ENCODE peak calls at places on chromosomes 2 and 18, in ten cellular contexts. One of them, this sample, is unnamed.
A peak's percentile ranks its signal among the peaks of the same experiment; 100 is the strongest.

GRCh38 chr2:106956416-106956815 is 70.4 kb upstream of the ST6GAL2 start:
- DNase-seq in tibial artery: no peak
- DNase-seq in HFF-Myc: peak; percentile 29
- DNase-seq in choroid plexus epithelial cell: peak; percentile 63
- DNase-seq in endothelial cell of umbilical vein: no peak
- DNase-seq in ascending aorta: no peak
- DNase-seq in breast epithelium: no peak
- DNase-seq in retinal pigment epithelial cell: no peak
- DNase-seq in right lobe of liver: no peak
- DNase-seq in GM23338: no peak
- DNase-seq in this sample: no peak

GRCh38 chr18:79493211-79493800 is 97.6 kb downstream of the NFATC1 start:
- DNase-seq in tibial artery: peak; percentile 59
- DNase-seq in HFF-Myc: no peak
- DNase-seq in choroid plexus epithelial cell: no peak
- DNase-seq in endothelial cell of umbilical vein: no peak
- DNase-seq in ascending aorta: no peak
- DNase-seq in breast epithelium: no peak
- DNase-seq in retinal pigment epithelial cell: no peak
- DNase-seq in right lobe of liver: no peak
- DNase-seq in GM23338: no peak
- DNase-seq in this sample: no peak

GRCh38 chr2:241966671-241967070 is 97.1 kb downstream of the RTP5 start:
- DNase-seq in tibial artery: no peak
- DNase-seq in HFF-Myc: no peak
- DNase-seq in choroid plexus epithelial cell: no peak
- DNase-seq in endothelial cell of umbilical vein: no peak
- DNase-seq in ascending aorta: no peak
- DNase-seq in breast epithelium: no peak
- DNase-seq in retinal pigment epithelial cell: no peak
- DNase-seq in right lobe of liver: no peak
- DNase-seq in GM23338: no peak
- DNase-seq in this sample: no peak

GRCh38 chr2:239465017-239466001 is 64.5 kb upstream of the HDAC4 start:
- DNase-seq in tibial artery: peak; percentile 91
- DNase-seq in HFF-Myc: no peak
- DNase-seq in choroid plexus epithelial cell: no peak
- DNase-seq in endothelial cell of umbilical vein: no peak
- DNase-seq in ascending aorta: peak; percentile 81
- DNase-seq in breast epithelium: peak; percentile 54
- DNase-seq in retinal pigment epithelial cell: peak; percentile 52
- DNase-seq in right lobe of liver: peak; percentile 68
- DNase-seq in GM23338: no peak
- DNase-seq in this sample: no peak

GRCh38 chr2:45123521-45124191 is 114.4 kb upstream of the SIX2 start:
- DNase-seq in tibial artery: no peak
- DNase-seq in HFF-Myc: no peak
- DNase-seq in choroid plexus epithelial cell: no peak
- DNase-seq in endothelial cell of umbilical vein: no peak
- DNase-seq in ascending aorta: no peak
- DNase-seq in breast epithelium: no peak
- DNase-seq in retinal pigment epithelial cell: no peak
- DNase-seq in right lobe of liver: no peak
- DNase-seq in GM23338: no peak
- DNase-seq in this sample: no peak

GRCh38 chr2:15058015-15058414 is 425.5 kb downstream of the LRATD1 start:
- DNase-seq in tibial artery: no peak
- DNase-seq in HFF-Myc: no peak
- DNase-seq in choroid plexus epithelial cell: no peak
- DNase-seq in endothelial cell of umbilical vein: no peak
- DNase-seq in ascending aorta: no peak
- DNase-seq in breast epithelium: no peak
- DNase-seq in retinal pigment epithelial cell: no peak
- DNase-seq in right lobe of liver: no peak
- DNase-seq in GM23338: peak; percentile 74
- DNase-seq in this sample: no peak

GRCh38 chr18:9135912-9136314 is 668 bp upstream of the ANKRD12 start:
- DNase-seq in tibial artery: no peak
- DNase-seq in HFF-Myc: peak; percentile 9
- DNase-seq in choroid plexus epithelial cell: peak; percentile 43
- DNase-seq in endothelial cell of umbilical vein: peak; percentile 44
- DNase-seq in ascending aorta: no peak
- DNase-seq in breast epithelium: no peak
- DNase-seq in retinal pigment epithelial cell: no peak
- DNase-seq in right lobe of liver: peak; percentile 70
- DNase-seq in GM23338: peak; percentile 93
- DNase-seq in this sample: no peak

GRCh38 chr18:55229682-55230081 is 270.4 kb upstream of the CCDC68 start:
- DNase-seq in tibial artery: no peak
- DNase-seq in HFF-Myc: no peak
- DNase-seq in choroid plexus epithelial cell: no peak
- DNase-seq in endothelial cell of umbilical vein: no peak
- DNase-seq in ascending aorta: no peak
- DNase-seq in breast epithelium: no peak
- DNase-seq in retinal pigment epithelial cell: no peak
- DNase-seq in right lobe of liver: no peak
- DNase-seq in GM23338: no peak
- DNase-seq in this sample: no peak

GRCh38 chr18:5295231-5295920 is at the start of gene ZBTB14:
- DNase-seq in tibial artery: peak; percentile 77
- DNase-seq in HFF-Myc: no peak
- DNase-seq in choroid plexus epithelial cell: peak; percentile 67
- DNase-seq in endothelial cell of umbilical vein: no peak
- DNase-seq in ascending aorta: no peak
- DNase-seq in breast epithelium: peak; percentile 27
- DNase-seq in retinal pigment epithelial cell: no peak
- DNase-seq in right lobe of liver: peak; percentile 78
- DNase-seq in GM23338: peak; percentile 56
- DNase-seq in this sample: no peak

GRCh38 chr2:153770359-153770991 is 101.2 kb upstream of the GALNT13 start:
- DNase-seq in tibial artery: no peak
- DNase-seq in HFF-Myc: no peak
- DNase-seq in choroid plexus epithelial cell: no peak
- DNase-seq in endothelial cell of umbilical vein: no peak
- DNase-seq in ascending aorta: no peak
- DNase-seq in breast epithelium: no peak
- DNase-seq in retinal pigment epithelial cell: no peak
- DNase-seq in right lobe of liver: no peak
- DNase-seq in GM23338: peak; percentile 26
- DNase-seq in this sample: no peak

GRCh38 chr2:118255771-118256372 is 167.6 kb downstream of the INSIG2 start:
- DNase-seq in tibial artery: no peak
- DNase-seq in HFF-Myc: no peak
- DNase-seq in choroid plexus epithelial cell: no peak
- DNase-seq in endothelial cell of umbilical vein: no peak
- DNase-seq in ascending aorta: no peak
- DNase-seq in breast epithelium: no peak
- DNase-seq in retinal pigment epithelial cell: no peak
- DNase-seq in right lobe of liver: no peak
- DNase-seq in GM23338: peak; percentile 48
- DNase-seq in this sample: no peak

GRCh38 chr2:236121546-236121945 is 46.6 kb downstream of the GBX2 start:
- DNase-seq in tibial artery: no peak
- DNase-seq in HFF-Myc: no peak
- DNase-seq in choroid plexus epithelial cell: no peak
- DNase-seq in endothelial cell of umbilical vein: no peak
- DNase-seq in ascending aorta: no peak
- DNase-seq in breast epithelium: no peak
- DNase-seq in retinal pigment epithelial cell: no peak
- DNase-seq in right lobe of liver: no peak
- DNase-seq in GM23338: no peak
- DNase-seq in this sample: no peak

GRCh38 chr2:104734937-104735586 is 118.9 kb upstream of the POU3F3 start:
- DNase-seq in tibial artery: no peak
- DNase-seq in HFF-Myc: no peak
- DNase-seq in choroid plexus epithelial cell: peak; percentile 33
- DNase-seq in endothelial cell of umbilical vein: no peak
- DNase-seq in ascending aorta: no peak
- DNase-seq in breast epithelium: no peak
- DNase-seq in retinal pigment epithelial cell: no peak
- DNase-seq in right lobe of liver: no peak
- DNase-seq in GM23338: no peak
- DNase-seq in this sample: no peak

GRCh38 chr18:6719914-6720692 is 9.4 kb upstream of the ARHGAP28 start:
- DNase-seq in tibial artery: no peak
- DNase-seq in HFF-Myc: no peak
- DNase-seq in choroid plexus epithelial cell: no peak
- DNase-seq in endothelial cell of umbilical vein: no peak
- DNase-seq in ascending aorta: no peak
- DNase-seq in breast epithelium: no peak
- DNase-seq in retinal pigment epithelial cell: no peak
- DNase-seq in right lobe of liver: no peak
- DNase-seq in GM23338: no peak
- DNase-seq in this sample: no peak

GRCh38 chr18:33817096-33817495 is 239.1 kb downstream of the ASXL3 start:
- DNase-seq in tibial artery: no peak
- DNase-seq in HFF-Myc: no peak
- DNase-seq in choroid plexus epithelial cell: no peak
- DNase-seq in endothelial cell of umbilical vein: no peak
- DNase-seq in ascending aorta: no peak
- DNase-seq in breast epithelium: no peak
- DNase-seq in retinal pigment epithelial cell: no peak
- DNase-seq in right lobe of liver: no peak
- DNase-seq in GM23338: no peak
- DNase-seq in this sample: no peak

GRCh38 chr2:65309699-65310098 is 82.1 kb downstream of the ACTR2 start:
- DNase-seq in tibial artery: no peak
- DNase-seq in HFF-Myc: no peak
- DNase-seq in choroid plexus epithelial cell: no peak
- DNase-seq in endothelial cell of umbilical vein: no peak
- DNase-seq in ascending aorta: no peak
- DNase-seq in breast epithelium: peak; percentile 69
- DNase-seq in retinal pigment epithelial cell: no peak
- DNase-seq in right lobe of liver: no peak
- DNase-seq in GM23338: no peak
- DNase-seq in this sample: no peak

GRCh38 chr18:59865241-59865986 is 34.4 kb upstream of the PMAIP1 start:
- DNase-seq in tibial artery: no peak
- DNase-seq in HFF-Myc: no peak
- DNase-seq in choroid plexus epithelial cell: no peak
- DNase-seq in endothelial cell of umbilical vein: no peak
- DNase-seq in ascending aorta: no peak
- DNase-seq in breast epithelium: no peak
- DNase-seq in retinal pigment epithelial cell: peak; percentile 63
- DNase-seq in right lobe of liver: no peak
- DNase-seq in GM23338: no peak
- DNase-seq in this sample: no peak

GRCh38 chr2:29921560-29921915 is at the start of gene ALK:
- DNase-seq in tibial artery: peak; percentile 78
- DNase-seq in HFF-Myc: peak; percentile 24
- DNase-seq in choroid plexus epithelial cell: peak; percentile 89
- DNase-seq in endothelial cell of umbilical vein: peak; percentile 58
- DNase-seq in ascending aorta: peak; percentile 19
- DNase-seq in breast epithelium: peak; percentile 90
- DNase-seq in retinal pigment epithelial cell: no peak
- DNase-seq in right lobe of liver: peak; percentile 89
- DNase-seq in GM23338: peak; percentile 97
- DNase-seq in this sample: peak; percentile 34

GRCh38 chr2:29920631-29921559 is 491 bp downstream of the ALK start:
- DNase-seq in tibial artery: no peak
- DNase-seq in HFF-Myc: no peak
- DNase-seq in choroid plexus epithelial cell: peak; percentile 37
- DNase-seq in endothelial cell of umbilical vein: no peak
- DNase-seq in ascending aorta: no peak
- DNase-seq in breast epithelium: no peak
- DNase-seq in retinal pigment epithelial cell: no peak
- DNase-seq in right lobe of liver: peak; percentile 17
- DNase-seq in GM23338: peak; percentile 60
- DNase-seq in this sample: no peak

GRCh38 chr2:29920130-29920577 is 1.2 kb downstream of the ALK start:
- DNase-seq in tibial artery: no peak
- DNase-seq in HFF-Myc: no peak
- DNase-seq in choroid plexus epithelial cell: peak; percentile 43
- DNase-seq in endothelial cell of umbilical vein: peak; percentile 14
- DNase-seq in ascending aorta: no peak
- DNase-seq in breast epithelium: no peak
- DNase-seq in retinal pigment epithelial cell: no peak
- DNase-seq in right lobe of liver: peak; percentile 49
- DNase-seq in GM23338: peak; percentile 91
- DNase-seq in this sample: no peak

GRCh38 chr2:29910960-29911359 is 10.4 kb downstream of the ALK start:
- DNase-seq in tibial artery: no peak
- DNase-seq in HFF-Myc: no peak
- DNase-seq in choroid plexus epithelial cell: no peak
- DNase-seq in endothelial cell of umbilical vein: no peak
- DNase-seq in ascending aorta: no peak
- DNase-seq in breast epithelium: no peak
- DNase-seq in retinal pigment epithelial cell: no peak
- DNase-seq in right lobe of liver: no peak
- DNase-seq in GM23338: no peak
- DNase-seq in this sample: no peak

GRCh38 chr2:29916571-29916970 is 4.8 kb downstream of the ALK start:
- DNase-seq in tibial artery: no peak
- DNase-seq in HFF-Myc: no peak
- DNase-seq in choroid plexus epithelial cell: no peak
- DNase-seq in endothelial cell of umbilical vein: no peak
- DNase-seq in ascending aorta: no peak
- DNase-seq in breast epithelium: no peak
- DNase-seq in retinal pigment epithelial cell: no peak
- DNase-seq in right lobe of liver: no peak
- DNase-seq in GM23338: no peak
- DNase-seq in this sample: no peak
- H3K4me3 ChIP-seq in tibial artery: no peak overlapping the region
- H3K4me3 ChIP-seq in HFF-Myc: no peak overlapping the region
- H3K4me3 ChIP-seq in choroid plexus epithelial cell: no peak overlapping the region
- H3K4me3 ChIP-seq in endothelial cell of umbilical vein: no peak overlapping the region
- H3K4me3 ChIP-seq in ascending aorta: no peak overlapping the region
- H3K4me3 ChIP-seq in breast epithelium: no peak overlapping the region
- H3K4me3 ChIP-seq in retinal pigment epithelial cell: no peak overlapping the region
- H3K4me3 ChIP-seq in right lobe of liver: no peak overlapping the region
- H3K4me3 ChIP-seq in GM23338: no peak overlapping the region
- H3K4me3 ChIP-seq in this sample: no peak overlapping the region

GRCh38 chr2:43524180-43524965 is 71.5 kb downstream of the THADA start:
- DNase-seq in tibial artery: no peak
- DNase-seq in HFF-Myc: no peak
- DNase-seq in choroid plexus epithelial cell: peak; percentile 39
- DNase-seq in endothelial cell of umbilical vein: peak; percentile 26
- DNase-seq in ascending aorta: no peak
- DNase-seq in breast epithelium: no peak
- DNase-seq in retinal pigment epithelial cell: no peak
- DNase-seq in right lobe of liver: no peak
- DNase-seq in GM23338: peak; percentile 28
- DNase-seq in this sample: no peak
- TF ChIP-seq CTCF in tibial artery: peak; percentile 36
- TF ChIP-seq CTCF in HFF-Myc: peak; percentile 38
- TF ChIP-seq CTCF in choroid plexus epithelial cell: peak; percentile 56
- TF ChIP-seq CTCF in endothelial cell of umbilical vein: peak; percentile 5
- TF ChIP-seq CTCF in ascending aorta: peak; percentile 30
- TF ChIP-seq CTCF in breast epithelium: peak; percentile 13
- TF ChIP-seq CTCF in retinal pigment epithelial cell: peak; percentile 48
- TF ChIP-seq CTCF in right lobe of liver: peak; percentile 33
- TF ChIP-seq CTCF in GM23338: peak; percentile 22
- TF ChIP-seq CTCF in this sample: peak; percentile 29

GRCh38 chr2:85585781-85586105 is 1.5 kb downstream of the VAMP5 start:
- DNase-seq in tibial artery: no peak
- DNase-seq in HFF-Myc: no peak
- DNase-seq in choroid plexus epithelial cell: no peak
- DNase-seq in endothelial cell of umbilical vein: peak; percentile 51
- DNase-seq in ascending aorta: no peak
- DNase-seq in breast epithelium: no peak
- DNase-seq in retinal pigment epithelial cell: no peak
- DNase-seq in right lobe of liver: no peak
- DNase-seq in GM23338: no peak
- DNase-seq in this sample: no peak
- H3K4me3 ChIP-seq in tibial artery: peak overlapping the region; percentile 83
- H3K4me3 ChIP-seq in HFF-Myc: no peak overlapping the region
- H3K4me3 ChIP-seq in choroid plexus epithelial cell: no peak overlapping the region
- H3K4me3 ChIP-seq in endothelial cell of umbilical vein: no peak overlapping the region
- H3K4me3 ChIP-seq in ascending aorta: peak overlapping the region; percentile 74
- H3K4me3 ChIP-seq in breast epithelium: peak overlapping the region; percentile 61
- H3K4me3 ChIP-seq in retinal pigment epithelial cell: no peak overlapping the region
- H3K4me3 ChIP-seq in right lobe of liver: no peak overlapping the region
- H3K4me3 ChIP-seq in GM23338: no peak overlapping the region
- H3K4me3 ChIP-seq in this sample: peak overlapping the region; percentile 54

GRCh38 chr2:46327627-46328026 is 30.4 kb downstream of the EPAS1 start:
- DNase-seq in tibial artery: no peak
- DNase-seq in HFF-Myc: no peak
- DNase-seq in choroid plexus epithelial cell: no peak
- DNase-seq in endothelial cell of umbilical vein: no peak
- DNase-seq in ascending aorta: no peak
- DNase-seq in breast epithelium: no peak
- DNase-seq in retinal pigment epithelial cell: no peak
- DNase-seq in right lobe of liver: no peak
- DNase-seq in GM23338: no peak
- DNase-seq in this sample: no peak
- TF ChIP-seq CTCF in tibial artery: no peak
- TF ChIP-seq CTCF in HFF-Myc: peak; percentile 20
- TF ChIP-seq CTCF in choroid plexus epithelial cell: peak; percentile 42
- TF ChIP-seq CTCF in endothelial cell of umbilical vein: no peak
- TF ChIP-seq CTCF in ascending aorta: no peak
- TF ChIP-seq CTCF in breast epithelium: no peak
- TF ChIP-seq CTCF in retinal pigment epithelial cell: peak; percentile 46
- TF ChIP-seq CTCF in right lobe of liver: peak; percentile 44
- TF ChIP-seq CTCF in GM23338: peak; percentile 63
- TF ChIP-seq CTCF in this sample: peak; percentile 9

This sample was measured in AG09309.